ENCODE peak calls at places on chromosomes 7 and 10, in six cellular contexts. U, G, Z, F, E and K are unnamed samples.
A peak's percentile ranks its signal among the peaks of the same experiment; 100 is the strongest.

GRCh38 chr10:3873728-3874461 is 88.9 kb upstream of the KLF6 start:
- DNase-seq in F (peak; percentile 86), E (no peak), G (no peak), Z (no peak), U (no peak), K (no peak)

GRCh38 chr7:44955733-44956132 is 23.1 kb downstream of the MYO1G start:
- DNase-seq in E (no peak), U (no peak), F (no peak), Z (no peak), G (no peak), K (no peak)

GRCh38 chr7:40680657-40681056 is 545.9 kb downstream of the SUGCT start:
- DNase-seq in G (no peak), F (peak; percentile 22), U (no peak), Z (no peak), E (no peak), K (no peak)

GRCh38 chr7:94562525-94562924 is 52.9 kb downstream of the CASD1 start:
- DNase-seq in U (no peak), E (no peak), G (no peak), F (no peak), Z (no peak), K (no peak)

GRCh38 chr10:6218692-6219493 is 16.2 kb downstream of the PFKFB3 start:
- DNase-seq in E (no peak), G (no peak), Z (no peak), F (no peak), U (peak; percentile 32), K (no peak)

GRCh38 chr7:112399501-112399900 is 50.8 kb upstream of the IFRD1 start:
- DNase-seq in G (no peak), F (no peak), U (no peak), E (no peak), Z (no peak), K (no peak)

GRCh38 chr10:87844837-87845623 is 18.3 kb downstream of the KLLN start:
- DNase-seq in Z (no peak), E (no peak), F (peak; percentile 76), U (no peak), G (no peak), K (no peak)

GRCh38 chr10:28097633-28098032 is 98.8 kb upstream of the ODAD2 start:
- DNase-seq in Z (no peak), U (no peak), F (no peak), G (no peak), E (no peak), K (no peak)

GRCh38 chr7:27117687-27118491 is 12.7 kb downstream of the HOXA4 start:
- DNase-seq in G (no peak), E (peak; percentile 49), U (peak; percentile 34), Z (no peak), F (peak; percentile 59), K (peak; percentile 92)

GRCh38 chr10:96642973-96643372 is 56.2 kb upstream of the TM9SF3 start:
- DNase-seq in E (peak; percentile 86), G (no peak), Z (no peak), F (peak; percentile 51), U (peak; percentile 84), K (no peak)
- TF ChIP-seq CTCF in E (peak; percentile 52), G (peak; percentile 39), Z (peak; percentile 54), F (peak; percentile 43), U (peak; percentile 62), K (peak; percentile 46)

DNA sequence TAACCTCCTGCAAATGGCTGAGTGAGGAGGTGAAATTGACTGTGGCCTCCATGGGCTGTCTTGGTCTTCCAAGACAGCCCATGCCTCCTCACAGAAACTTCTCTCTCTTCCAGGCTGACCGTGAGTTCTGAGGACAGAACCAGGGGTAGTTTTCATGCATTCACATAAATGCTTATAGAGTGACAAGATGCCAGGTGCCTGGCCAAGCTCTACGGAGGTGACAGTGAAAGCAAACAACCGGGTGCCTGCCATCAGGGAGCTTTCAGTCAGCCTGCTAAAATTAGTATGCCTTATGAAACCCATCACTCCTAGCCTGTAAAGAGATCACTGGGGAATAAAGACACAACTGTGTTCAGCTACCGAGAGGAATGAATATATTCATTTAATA is 919 bp upstream of the RHOBTB1 start:
- DNase-seq in U (no peak), G (no peak), E (no peak), Z (no peak), F (no peak), K (no peak)
- H3K4me3 ChIP-seq in U (peak overlapping the region; percentile 65), G (peak overlapping the region; percentile 67), E (peak overlapping the region; percentile 69), Z (peak overlapping the region; percentile 75), F (peak overlapping the region; percentile 63), K (peak overlapping the region; percentile 77)

GRCh38 chr10:123140983-123141390 is 5.2 kb downstream of the HMX3 start:
- DNase-seq in Z (no peak), U (no peak), F (no peak), G (no peak), E (no peak), K (no peak)

GRCh38 chr10:123140164-123140982 is 4.6 kb downstream of the HMX3 start:
- DNase-seq in Z (no peak), U (peak; percentile 55), E (no peak), G (no peak), F (peak; percentile 38), K (no peak)

GRCh38 chr10:123141791-123142700 is 5.9 kb upstream of the HMX2 start:
- DNase-seq in Z (no peak), G (no peak), E (no peak), F (no peak), U (peak; percentile 45), K (no peak)

GRCh38 chr10:123139165-123139520 is 3.4 kb downstream of the HMX3 start:
- DNase-seq in U (no peak), E (no peak), Z (no peak), G (no peak), F (no peak), K (no peak)

GRCh38 chr10:123139521-123140163 is 3.9 kb downstream of the HMX3 start:
- DNase-seq in Z (no peak), E (peak; percentile 47), F (peak; percentile 49), G (no peak), U (peak; percentile 71), K (no peak)
- TF ChIP-seq CTCF in Z (no peak), E (no peak), F (no peak), G (no peak), U (no peak), K (no peak)

DNA sequence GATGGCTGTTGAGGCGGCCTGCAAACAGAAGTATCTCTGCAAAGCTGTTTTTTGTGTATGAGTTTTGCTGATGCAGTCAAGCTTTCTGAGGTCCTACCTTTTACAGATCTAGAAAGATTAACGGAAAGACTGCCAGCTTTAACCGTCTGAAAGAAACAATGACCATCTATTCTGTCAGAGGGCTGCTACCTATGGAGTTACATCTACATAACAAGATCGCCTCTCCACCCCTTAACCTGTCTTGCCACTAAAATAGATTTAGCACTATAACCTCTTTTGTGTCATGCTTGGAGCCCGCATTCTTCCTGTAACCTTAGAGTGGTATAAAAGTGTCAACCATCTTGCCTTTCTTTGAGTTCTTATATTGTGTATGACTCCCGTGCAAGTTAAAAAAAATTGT is 291.2 kb downstream of the POM121L12 start:
- DNase-seq in F (no peak), U (no peak), G (no peak), E (no peak), Z (no peak), K (no peak)
- H3K4me3 ChIP-seq in F (no peak overlapping the region), U (no peak overlapping the region), G (no peak overlapping the region), E (no peak overlapping the region), Z (no peak overlapping the region), K (no peak overlapping the region)

DNA sequence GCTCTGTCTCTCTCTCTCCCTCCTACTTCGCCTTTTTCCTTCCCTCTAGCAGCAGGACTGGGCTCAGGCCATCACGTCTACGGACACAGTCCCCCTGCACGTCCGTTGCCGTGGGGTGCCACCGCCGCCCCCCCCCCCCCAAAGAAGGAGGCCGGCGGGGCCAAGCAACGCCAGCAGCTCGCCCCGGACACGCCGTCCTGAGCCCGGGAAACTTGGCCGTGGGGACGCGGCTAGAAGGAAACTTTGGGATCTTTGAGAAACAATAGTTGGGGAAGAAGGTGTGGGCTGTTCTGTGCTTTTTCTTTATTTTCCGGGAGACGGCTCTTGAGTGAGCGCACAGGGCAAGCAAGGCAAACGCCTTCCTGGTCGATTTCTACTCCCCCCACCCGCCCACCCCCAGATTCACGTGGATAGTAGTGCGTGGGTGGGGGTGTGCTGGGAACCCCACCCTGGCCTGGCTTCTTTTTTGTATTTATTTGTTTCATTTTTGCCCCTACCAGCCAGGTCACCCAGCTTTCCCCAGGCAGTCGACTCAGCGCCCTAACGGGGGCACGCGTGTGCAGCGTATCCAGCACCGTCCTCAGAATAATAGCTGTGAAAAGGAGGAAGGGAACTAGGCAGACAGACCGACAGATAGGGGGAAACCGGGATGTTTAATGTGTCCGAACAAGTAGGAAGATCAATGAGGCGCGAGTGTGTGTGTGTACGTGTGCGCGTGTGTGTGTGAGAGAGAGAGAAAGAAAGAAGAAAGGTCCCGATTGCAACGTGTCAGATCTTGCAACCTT is 1.4 kb downstream of the MXI1 start:
- DNase-seq in E (peak; percentile 57), G (no peak), F (peak; percentile 52), Z (no peak), U (no peak), K (no peak)
- TF ChIP-seq CTCF in E (no peak), G (no peak), F (peak; percentile 19), Z (peak; percentile 8), U (no peak), K (peak; percentile 29)

DNA sequence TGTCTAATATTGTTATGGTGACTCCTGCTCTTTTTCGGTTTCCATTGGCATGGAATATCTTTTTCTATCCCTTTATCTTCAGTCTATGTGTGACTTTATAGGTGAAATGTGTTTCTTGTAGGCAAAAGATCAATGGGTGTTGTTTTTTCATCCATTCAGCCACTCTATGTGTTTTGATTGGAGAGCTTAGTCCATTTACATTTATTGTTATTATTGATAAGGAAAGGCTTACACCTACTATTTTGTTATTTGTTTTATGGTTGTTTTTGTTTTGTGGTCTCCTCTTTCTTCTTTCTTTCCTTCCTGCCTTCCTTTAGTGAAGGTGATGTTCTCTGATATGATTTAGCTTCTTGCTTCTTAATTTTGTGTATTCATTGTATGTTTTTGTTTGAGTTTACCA is 414.3 kb downstream of the ADRA2A start:
- DNase-seq in U (no peak), E (no peak), F (no peak), Z (no peak), G (no peak), K (no peak)
- H3K4me3 ChIP-seq in U (no peak overlapping the region), E (no peak overlapping the region), F (no peak overlapping the region), Z (no peak overlapping the region), G (no peak overlapping the region), K (no peak overlapping the region)